ENCODE peak calls at places on chromosomes 16 and 17, in six cellular contexts. J is stimulated activated CD4-positive, alpha-beta T cell treated with anti-CD3 and anti-CD28 coated beads, Interleukin-12 subunit alpha, Interleukin-12 subunit beta, amount 100 ng/mL, for 4 hours; M is bronchial epithelial cell; L is KBM-7; G is activated CD4-positive, alpha-beta T cell treated with anti-CD3 and anti-CD28 coated beads, Interleukin-2, amount 50 U/mL, for 48 hours; C is NCI-H510A treated with DMSO at 0.1 percent for 48 hours. E is an unnamed sample.

GRCh38 chr17:69947027-69947759 is 127.8 kb upstream of the KCNJ16 start:
- DNase-seq in C (no peak), L (no peak), M (no peak), G (no peak), J (no peak), E (no peak)

GRCh38 chr17:41957058-41957868 is 9.3 kb upstream of the CNP start:
- DNase-seq in C (no peak), L (peak), J (no peak), M (no peak), G (no peak), E (no peak)

GRCh38 chr17:39187152-39187830 is 10.2 kb downstream of the CACNB1 start:
- DNase-seq in L (no peak), M (no peak), C (no peak), G (no peak), J (no peak), E (no peak)

GRCh38 chr17:50129303-50129945 is 536 bp downstream of the SAMD14 start:
- DNase-seq in L (no peak), J (no peak), M (no peak), C (no peak), G (no peak), E (peak)

GRCh38 chr17:78766743-78767294 is 15.3 kb downstream of the CYTH1 start:
- DNase-seq in G (no peak), L (no peak), J (no peak), M (no peak), C (no peak), E (no peak)

GRCh38 chr16:88804552-88805339 is 1.2 kb downstream of the CDT1 start:
- DNase-seq in M (no peak), L (no peak), C (peak), J (no peak), G (peak), E (peak)

GRCh38 chr17:40727447-40728231 is 24.1 kb upstream of the KRT24 start:
- DNase-seq in J (no peak), L (peak), G (no peak), M (peak), C (no peak), E (no peak)

GRCh38 chr17:79974786-79975497 is 60.7 kb downstream of the TBC1D16 start:
- DNase-seq in M (no peak), C (no peak), G (no peak), J (no peak), L (no peak), E (no peak)

E was measured in activated CD4-positive, alpha-beta memory T cell treated with anti-CD3 and anti-CD28 coated beads, Interleukin-2, amount 10 ng/mL, durations not matched to agents 7 days and 5 days.